ENCODE peak calls at places on chromosomes 12 and 14, in eight cellular contexts. T is pons, P is fibroblast of mammary gland, E is T-helper 2 cell, F is T-helper 1 cell, Q is type B pancreatic cell, A is NCI-H1417 treated with DMSO at 0.1 percent for 48 hours, S is NCI-H187 treated with DMSO at 0.1 percent for 48 hours. X is an unnamed sample.

GRCh38 chr14:24251880-24252288 is 9.5 kb upstream of the TINF2 start:
- DNase-seq in P (peak), S (no peak), A (no peak), F (no peak), T (no peak), E (no peak), Q (no peak), X (no peak)

GRCh38 chr14:69387311-69387710 is 10.8 kb downstream of the ERH start:
- DNase-seq in S (no peak), F (no peak), Q (no peak), T (no peak), E (no peak), P (peak), A (no peak), X (no peak)

GRCh38 chr12:103836345-103836744 is 4.7 kb downstream of the NT5DC3 start:
- DNase-seq in P (no peak), E (no peak), S (no peak), Q (no peak), A (no peak), F (no peak), T (no peak), X (no peak)

GRCh38 chr14:100438678-100439592 is 115.8 kb downstream of the SLC25A47 start:
- DNase-seq in Q (no peak), P (peak), F (no peak), T (no peak), A (no peak), E (no peak), S (no peak), X (no peak)

GRCh38 chr14:26870096-26870495 is 272.3 kb upstream of the NOVA1 start:
- DNase-seq in P (no peak), T (no peak), F (no peak), E (no peak), Q (no peak), S (no peak), A (no peak), X (no peak)

GRCh38 chr12:4587108-4587507 is 25.1 kb downstream of the DYRK4 start:
- DNase-seq in T (no peak), S (no peak), A (no peak), P (no peak), F (no peak), E (no peak), Q (no peak), X (no peak)

GRCh38 chr14:23725980-23726746 is 90.0 kb downstream of the DHRS2 start:
- DNase-seq in A (no peak), Q (no peak), P (no peak), S (no peak), E (no peak), F (no peak), T (no peak), X (no peak)

GRCh38 chr12:27236498-27236897 is 7.6 kb upstream of the STK38L start:
- DNase-seq in A (no peak), S (no peak), Q (no peak), E (no peak), T (no peak), F (no peak), P (peak), X (no peak)

GRCh38 chr14:69685716-69686115 is 74.3 kb downstream of the SUSD6 start:
- DNase-seq in T (peak), S (peak), E (no peak), A (no peak), F (no peak), Q (no peak), P (peak), X (no peak)

GRCh38 chr12:103401421-103401820 is 94.3 kb downstream of the C12orf42 start:
- DNase-seq in E (no peak), A (no peak), P (no peak), Q (no peak), S (no peak), F (no peak), T (no peak), X (no peak)

GRCh38 chr14:77024171-77024627 is 4.3 kb downstream of the IRF2BPL start:
- DNase-seq in A (peak), Q (no peak), F (peak), P (no peak), E (no peak), T (no peak), S (peak), X (no peak)

GRCh38 chr14:106141242-106142220 is 615.1 kb downstream of the TMEM121 start:
- DNase-seq in T (no peak), A (no peak), E (no peak), S (no peak), P (no peak), F (peak), Q (no peak), X (no peak)

GRCh38 chr12:46468159-46468558 is 95.6 kb upstream of the SLC38A2 start:
- DNase-seq in A (no peak), F (no peak), S (no peak), T (no peak), P (no peak), Q (no peak), E (no peak), X (no peak)

GRCh38 chr12:71945883-71946282 is 7.2 kb downstream of the TPH2 start:
- DNase-seq in E (no peak), P (no peak), A (no peak), F (no peak), T (no peak), Q (no peak), S (no peak), X (no peak)

GRCh38 chr12:95074766-95075165 is 1.3 kb upstream of the NR2C1 start:
- DNase-seq in T (peak), P (no peak), Q (no peak), A (no peak), E (no peak), S (no peak), F (no peak), X (no peak)

GRCh38 chr14:88388741-88389282 is 3.4 kb downstream of the SPATA7 start:
- DNase-seq in Q (no peak), E (no peak), A (no peak), T (no peak), F (no peak), P (no peak), S (no peak), X (no peak)

GRCh38 chr12:93146970-93147369 is 217.9 kb upstream of the EEA1 start:
- DNase-seq in T (no peak), A (no peak), Q (no peak), P (no peak), S (no peak), F (no peak), E (no peak), X (no peak)

GRCh38 chr12:2262449-2262848 is 209.7 kb downstream of the CACNA1C start:
- DNase-seq in T (no peak), S (no peak), P (no peak), A (no peak), E (no peak), F (no peak), Q (no peak), X (no peak)

GRCh38 chr12:131915774-131916173 is 13.3 kb upstream of the PUS1 start:
- DNase-seq in Q (no peak), T (no peak), E (no peak), S (no peak), A (no peak), F (no peak), P (no peak), X (no peak)

GRCh38 chr14:29039171-29039570 is 272.6 kb downstream of the FOXG1 start:
- DNase-seq in A (no peak), E (no peak), F (no peak), Q (no peak), S (no peak), T (no peak), P (peak), X (no peak)

GRCh38 chr12:62766516-62766915 is 168.4 kb downstream of the PPM1H start:
- DNase-seq in P (no peak), T (no peak), Q (no peak), S (no peak), A (no peak), F (no peak), E (no peak), X (no peak)

GRCh38 chr14:62436256-62436655 is 609.0 kb downstream of the KCNH5 start:
- DNase-seq in A (no peak), S (no peak), F (no peak), E (no peak), P (no peak), Q (no peak), T (no peak), X (no peak)

GRCh38 chr12:48198619-48198973 is 4.5 kb downstream of the OR10AD1 start:
- DNase-seq in F (no peak), T (no peak), Q (no peak), P (no peak), E (no peak), S (no peak), A (no peak), X (no peak)

GRCh38 chr14:75906680-75907280 is 75.0 kb downstream of the TGFB3 start:
- DNase-seq in P (peak), E (peak), A (peak), T (peak), S (no peak), F (peak), Q (no peak), X (peak)

GRCh38 chr14:90213099-90213748 is 43.1 kb upstream of the PSMC1 start:
- DNase-seq in E (no peak), P (no peak), T (no peak), A (no peak), Q (no peak), S (no peak), F (no peak), X (no peak)

GRCh38 chr14:35835208-35835982 is 9.3 kb downstream of the BRMS1L start:
- DNase-seq in T (no peak), P (no peak), E (no peak), S (no peak), A (no peak), F (no peak), Q (no peak), X (no peak)

GRCh38 chr14:101006008-101006407 is 102.5 kb upstream of the RTL1 start:
- DNase-seq in T (peak), S (no peak), P (no peak), Q (no peak), F (no peak), A (no peak), E (no peak), X (no peak)

GRCh38 chr12:80509781-80510556 is 65.9 kb downstream of the PTPRQ start:
- DNase-seq in Q (no peak), T (no peak), E (no peak), P (peak), S (no peak), A (no peak), F (no peak), X (no peak)

GRCh38 chr12:54657048-54657696 is 9.0 kb upstream of the DCD start:
- DNase-seq in A (no peak), E (no peak), T (no peak), S (no peak), F (no peak), P (no peak), Q (no peak), X (no peak)

GRCh38 chr12:17276196-17276595 is 670.2 kb upstream of the LMO3 start:
- DNase-seq in S (no peak), P (no peak), T (no peak), A (no peak), E (no peak), Q (no peak), F (no peak), X (no peak)

GRCh38 chr14:49892301-49892635 is 614 bp upstream of the ARF6 start:
- DNase-seq in T (peak), Q (no peak), A (peak), E (no peak), P (peak), S (no peak), F (peak), X (peak)

GRCh38 chr14:89241934-89242670 is 174.9 kb downstream of the FOXN3 start:
- DNase-seq in S (no peak), P (no peak), A (no peak), E (no peak), F (no peak), T (no peak), Q (no peak), X (no peak)

X was measured in foreskin melanocyte.